ENCODE peak calls at places on chromosome 4, in five cellular contexts. Z, V, U, N and T are unnamed samples.

GRCh38 chr4:44646151-44646550 is 5.3 kb downstream of the YIPF7 start:
- DNase-seq in Z (no peak), V (no peak), U (no peak), N (no peak), T (no peak)

GRCh38 chr4:140296335-140296753 is 77.1 kb upstream of the SCOC start:
- DNase-seq in Z (peak), V (peak), U (no peak), N (no peak), T (peak)

GRCh38 chr4:110854021-110854678 is 231.3 kb upstream of the PITX2 start:
- DNase-seq in Z (no peak), V (peak), U (no peak), N (no peak), T (peak)

GRCh38 chr4:79684516-79684915 is 276.5 kb upstream of the GK2 start:
- DNase-seq in Z (no peak), V (no peak), U (no peak), N (no peak), T (no peak)

GRCh38 chr4:99640676-99641075 is 17.0 kb downstream of the C4orf54 start:
- DNase-seq in Z (no peak), V (no peak), U (no peak), N (no peak), T (no peak)

GRCh38 chr4:111406036-111406435 is 739.2 kb upstream of the FAM241A start:
- DNase-seq in Z (no peak), V (no peak), U (no peak), N (no peak), T (no peak)

GRCh38 chr4:87919951-87920350 is 55.6 kb upstream of the SPP1 start:
- DNase-seq in Z (no peak), V (no peak), U (no peak), N (no peak), T (no peak)

GRCh38 chr4:40693946-40694345 is 55.8 kb upstream of the NSUN7 start:
- DNase-seq in Z (no peak), V (no peak), U (no peak), N (no peak), T (no peak)

GRCh38 chr4:153809307-153809706 is 20.4 kb upstream of the SFRP2 start:
- DNase-seq in Z (no peak), V (no peak), U (no peak), N (no peak), T (no peak)

GRCh38 chr4:182137343-182137742 is 105.9 kb upstream of the TENM3 start:
- DNase-seq in Z (no peak), V (peak), U (no peak), N (no peak), T (no peak)

GRCh38 chr4:109044446-109044845 is 258.0 kb downstream of the COL25A1 start:
- DNase-seq in Z (no peak), V (no peak), U (no peak), N (no peak), T (no peak)

GRCh38 chr4:127141857-127142256 is 490.9 kb upstream of the INTU start:
- DNase-seq in Z (no peak), V (peak), U (no peak), N (no peak), T (no peak)

GRCh38 chr4:105140684-105141490 is 5.8 kb upstream of the TET2 start:
- DNase-seq in Z (no peak), V (no peak), U (no peak), N (peak), T (no peak)

GRCh38 chr4:146959692-146960091 is 14.0 kb upstream of the TTC29 start:
- DNase-seq in Z (no peak), V (peak), U (no peak), N (no peak), T (no peak)

GRCh38 chr4:108359936-108360681 is 191.4 kb upstream of the LEF1 start:
- DNase-seq in Z (no peak), V (peak), U (no peak), N (peak), T (no peak)

GRCh38 chr4:101555341-101555880 is 208.1 kb upstream of the PPP3CA start:
- DNase-seq in Z (no peak), V (peak), U (no peak), N (no peak), T (no peak)

GRCh38 chr4:23822181-23822580 is 67.7 kb downstream of the PPARGC1A start:
- DNase-seq in Z (no peak), V (no peak), U (no peak), N (no peak), T (no peak)

GRCh38 chr4:2300431-2300861 is 38.5 kb upstream of the MXD4 start:
- DNase-seq in Z (no peak), V (no peak), U (no peak), N (no peak), T (no peak)

GRCh38 chr4:53644607-53645006 is 53.3 kb upstream of the LNX1 start:
- DNase-seq in Z (no peak), V (no peak), U (no peak), N (no peak), T (no peak)

GRCh38 chr4:86156526-86156925 is 203.3 kb downstream of the MAPK10 start:
- DNase-seq in Z (no peak), V (no peak), U (no peak), N (no peak), T (no peak)

GRCh38 chr4:74932832-74933561 is at the start of gene PARM1:
- DNase-seq in Z (peak), V (peak), U (peak), N (no peak), T (peak)

GRCh38 chr4:187478292-187479205 is 517.0 kb upstream of the ZFP42 start:
- DNase-seq in Z (no peak), V (peak), U (no peak), N (no peak), T (peak)

GRCh38 chr4:165150545-165150944 is 37.9 kb upstream of the TMEM192 start:
- DNase-seq in Z (no peak), V (no peak), U (no peak), N (no peak), T (no peak)

GRCh38 chr4:37981844-37982720 is 21.9 kb downstream of the PTTG2 start:
- DNase-seq in Z (no peak), V (peak), U (no peak), N (peak), T (no peak)

GRCh38 chr4:42843694-42844093 is 48.8 kb upstream of the GRXCR1 start:
- DNase-seq in Z (no peak), V (no peak), U (no peak), N (no peak), T (no peak)

GRCh38 chr4:2572076-2572475 is 35.6 kb downstream of the FAM193A start:
- DNase-seq in Z (no peak), V (no peak), U (no peak), N (no peak), T (no peak)

GRCh38 chr4:2413821-2414610 is 4.4 kb downstream of the ZFYVE28 start:
- DNase-seq in Z (no peak), V (no peak), U (no peak), N (no peak), T (no peak)

GRCh38 chr4:5706486-5707290 is 1.7 kb downstream of the EVC2 start:
- DNase-seq in Z (no peak), V (no peak), U (no peak), N (no peak), T (no peak)

GRCh38 chr4:5378002-5378401 is 326.7 kb downstream of the STK32B start:
- DNase-seq in Z (peak), V (no peak), U (no peak), N (no peak), T (no peak)

GRCh38 chr4:8400641-8401325 is 39.7 kb downstream of the ACOX3 start:
- DNase-seq in Z (no peak), V (no peak), U (no peak), N (peak), T (no peak)

GRCh38 chr4:154566639-154567204 is 3.9 kb downstream of the FGB start:
- DNase-seq in Z (no peak), V (peak), U (no peak), N (no peak), T (no peak)

GRCh38 chr4:151489462-151490203 is 80.7 kb downstream of the FHIP1A start:
- DNase-seq in Z (no peak), V (no peak), U (no peak), N (no peak), T (no peak)

GRCh38 chr4:10656988-10657387 is 27.6 kb downstream of the CLNK start:
- DNase-seq in Z (peak), V (peak), U (no peak), N (no peak), T (no peak)

GRCh38 chr4:8506373-8507250 is 66.0 kb downstream of the TRMT44 start:
- DNase-seq in Z (no peak), V (peak), U (peak), N (no peak), T (peak)

GRCh38 chr4:111475001-111475400 is 670.3 kb upstream of the FAM241A start:
- DNase-seq in Z (peak), V (peak), U (no peak), N (no peak), T (no peak)

GRCh38 chr4:15479089-15479912 is 9.6 kb downstream of the CC2D2A start:
- DNase-seq in Z (peak), V (peak), U (no peak), N (peak), T (peak)
- H3K4me3 ChIP-seq in Z (peak), V (peak), U (peak), N (no peak), T (peak)

GRCh38 chr4:173526034-173526482 is 4.0 kb downstream of the HAND2 start:
- DNase-seq in Z (no peak), V (no peak), U (no peak), N (no peak), T (no peak)
- H3K27ac ChIP-seq in Z (no peak), V (no peak), U (no peak), N (no peak), T (no peak)

DNA sequence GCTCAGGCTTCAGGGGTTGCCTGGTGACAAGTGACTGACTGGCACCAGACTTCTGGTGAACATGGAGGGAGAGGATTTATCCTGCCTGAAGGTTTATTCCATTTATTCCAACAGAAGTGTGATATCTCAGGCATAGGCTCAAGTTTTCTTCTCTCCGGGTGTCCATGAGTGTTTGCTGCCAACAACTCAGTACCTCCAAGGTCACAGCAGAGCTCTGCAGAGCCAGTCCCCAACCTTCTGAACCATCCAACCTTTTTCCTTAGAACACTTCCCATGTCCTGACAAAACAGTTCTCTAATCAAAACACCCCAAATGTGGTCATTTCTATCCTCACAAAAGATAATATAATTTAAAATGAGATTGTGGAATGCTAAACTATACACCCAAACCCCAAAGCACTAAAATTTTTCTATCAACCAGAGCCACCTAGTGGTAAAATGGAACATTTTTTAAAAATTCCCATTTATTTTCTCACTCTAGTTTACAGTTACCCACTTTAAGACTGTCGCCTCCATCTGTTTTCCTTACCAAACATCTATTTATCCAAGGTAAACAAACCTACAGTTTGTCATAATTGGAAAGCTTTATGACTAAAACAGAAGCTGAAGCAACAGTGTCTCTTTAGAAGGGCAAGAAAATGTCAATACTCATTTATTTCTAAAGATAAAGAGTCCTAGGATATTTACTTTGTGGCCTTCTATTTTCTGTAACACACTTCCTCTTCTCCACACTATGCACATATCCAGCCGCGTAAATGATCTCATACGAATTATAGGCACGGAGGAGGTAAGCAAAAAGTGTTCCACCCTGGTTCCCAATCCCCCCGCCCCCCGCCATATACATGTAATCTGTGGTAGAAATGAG is 39.5 kb downstream of the TMEM154 start:
- DNase-seq in Z (no peak), V (no peak), U (no peak), N (peak), T (no peak)
- TF ChIP-seq CTCF in Z (peak), V (peak), U (peak), N (peak), T (peak)

DNA sequence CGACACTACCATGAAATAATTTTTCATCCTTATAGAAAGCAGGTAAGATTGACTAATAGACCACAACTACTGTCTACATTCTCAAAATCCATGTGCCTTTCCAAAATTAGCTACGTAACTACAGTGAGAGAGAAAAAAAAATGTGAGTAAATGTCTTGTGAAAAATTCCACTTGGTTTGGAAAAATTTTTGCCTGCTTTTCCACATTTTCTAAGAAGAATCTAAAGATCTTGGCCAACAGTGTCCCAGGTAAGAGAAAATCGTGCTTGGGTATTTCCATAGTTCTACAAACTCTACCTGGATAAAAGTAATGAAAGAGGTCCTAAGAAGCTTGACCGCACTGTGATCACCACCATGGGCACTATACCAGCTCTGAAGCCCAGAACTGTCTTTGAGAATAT is 1.4 kb upstream of the CLCN3 start:
- DNase-seq in Z (no peak), V (no peak), U (no peak), N (no peak), T (no peak)
- H3K4me3 ChIP-seq in Z (peak), V (no peak), U (peak), N (peak), T (no peak)

DNA sequence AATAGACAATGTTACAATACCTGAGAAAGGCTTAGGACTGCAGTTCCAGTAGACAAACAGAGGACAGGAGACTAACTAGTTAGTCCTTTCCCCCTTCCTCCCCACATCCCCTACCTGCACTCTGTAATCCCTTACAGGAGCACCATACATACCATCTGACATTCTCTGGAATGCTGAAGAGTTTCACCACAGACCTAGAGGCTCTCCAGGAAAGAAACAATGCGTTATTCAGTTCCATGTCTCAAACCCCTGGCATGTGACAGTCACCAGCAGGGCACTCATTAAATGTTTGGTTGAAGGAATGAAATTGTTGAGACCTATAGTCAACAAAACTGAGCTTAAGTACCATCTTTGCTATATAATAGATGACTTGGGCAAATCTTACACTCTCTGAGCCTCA is 100.2 kb upstream of the USP38 start:
- DNase-seq in Z (no peak), V (peak), U (no peak), N (no peak), T (no peak)
- H3K27ac ChIP-seq in Z (no peak), V (no peak), U (no peak), N (no peak), T (no peak)

GRCh38 chr4:6905501-6905900 is 4.1 kb upstream of the TBC1D14 start:
- DNase-seq in Z (no peak), V (no peak), U (no peak), N (no peak), T (no peak)

GRCh38 chr4:6908397-6909112 is 1.1 kb upstream of the TBC1D14 start:
- DNase-seq in Z (no peak), V (peak), U (no peak), N (no peak), T (no peak)

GRCh38 chr4:6906046-6906445 is 3.6 kb upstream of the TBC1D14 start:
- DNase-seq in Z (no peak), V (no peak), U (no peak), N (no peak), T (no peak)

GRCh38 chr4:6909113-6909969 is at the start of gene TBC1D14:
- DNase-seq in Z (peak), V (peak), U (peak), N (peak), T (peak)

DNA sequence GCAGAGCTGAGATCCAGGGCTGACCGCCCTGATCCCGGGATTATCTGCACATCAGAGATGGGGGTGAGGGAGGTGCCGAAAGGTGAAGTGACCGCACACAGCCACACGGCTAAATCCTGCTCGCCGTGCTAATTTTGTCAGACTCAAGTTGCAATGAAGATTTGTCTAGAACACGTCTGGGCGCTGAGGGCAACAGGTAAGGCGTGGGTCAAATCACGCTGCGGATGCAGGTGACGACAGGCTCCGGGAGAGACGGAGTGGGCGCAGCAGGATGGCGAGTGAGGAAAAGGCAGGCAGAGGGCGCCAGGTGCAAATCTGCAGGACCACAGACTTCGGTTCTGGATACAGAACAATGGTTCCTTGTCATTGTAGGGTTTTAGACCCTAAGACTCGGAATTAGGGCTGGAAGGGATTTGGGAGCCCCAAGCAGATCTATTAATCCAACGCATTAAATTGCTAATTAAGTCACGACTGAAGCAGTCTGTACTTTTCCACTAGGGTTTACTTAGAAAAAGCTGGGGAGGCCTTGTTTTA is 1.9 kb upstream of the TBC1D14 start:
- DNase-seq in Z (peak), V (no peak), U (no peak), N (peak), T (no peak)
- TF ChIP-seq CTCF in Z (peak), V (peak), U (peak), N (peak), T (peak)